ENCODE peak calls at places on chromosomes 13 and 19, in six cellular contexts. J is heart left ventricle, A is B cell, T is A549, S is bronchial epithelial cell, D is fibroblast of pulmonary artery. Z is an unnamed sample.

GRCh38 chr19:7366701-7367420 is 18.1 kb downstream of the ARHGEF18 start:
- DNase-seq in D (peak), J (no peak), T (peak), S (peak), A (no peak), Z (no peak)

GRCh38 chr13:94309997-94310842 is 169.3 kb downstream of the DCT start:
- DNase-seq in S (peak), D (peak), T (peak), J (no peak), A (no peak), Z (no peak)

GRCh38 chr13:69044629-69045028 is 1063.0 kb upstream of the ATXN8OS start:
- DNase-seq in S (no peak), D (no peak), T (no peak), J (no peak), A (no peak), Z (no peak)

GRCh38 chr19:50861025-50861424 is 6.3 kb downstream of the KLK3 start:
- DNase-seq in D (no peak), S (peak), A (no peak), T (no peak), J (no peak), Z (no peak)

GRCh38 chr19:283395-283794 is 7.8 kb downstream of the PLPP2 start:
- DNase-seq in A (no peak), D (no peak), J (no peak), T (no peak), S (no peak), Z (no peak)

GRCh38 chr19:42693760-42694350 is 46.4 kb downstream of the PSG3 start:
- DNase-seq in A (no peak), S (peak), J (no peak), D (peak), T (peak), Z (no peak)

GRCh38 chr13:27174766-27175455 is 3.3 kb upstream of the USP12 start:
- DNase-seq in A (no peak), J (no peak), T (no peak), S (no peak), D (no peak), Z (no peak)

GRCh38 chr13:106535552-106536243 is at the start of gene EFNB2:
- DNase-seq in J (peak), S (peak), A (peak), D (peak), T (peak), Z (peak)

GRCh38 chr19:18427752-18428131 is 8.5 kb downstream of the SSBP4 start:
- DNase-seq in T (no peak), D (no peak), S (no peak), J (no peak), A (no peak), Z (no peak)

GRCh38 chr19:18430417-18431144 is 7.4 kb downstream of the ISYNA1 start:
- DNase-seq in D (no peak), A (no peak), J (no peak), T (no peak), S (no peak), Z (no peak)

GRCh38 chr19:18429717-18430416 is 8.1 kb downstream of the ISYNA1 start:
- DNase-seq in S (no peak), J (no peak), T (no peak), D (no peak), A (no peak), Z (no peak)

GRCh38 chr19:18428173-18428836 is 9.1 kb downstream of the SSBP4 start:
- DNase-seq in D (no peak), J (no peak), S (no peak), T (no peak), A (no peak), Z (no peak)

DNA sequence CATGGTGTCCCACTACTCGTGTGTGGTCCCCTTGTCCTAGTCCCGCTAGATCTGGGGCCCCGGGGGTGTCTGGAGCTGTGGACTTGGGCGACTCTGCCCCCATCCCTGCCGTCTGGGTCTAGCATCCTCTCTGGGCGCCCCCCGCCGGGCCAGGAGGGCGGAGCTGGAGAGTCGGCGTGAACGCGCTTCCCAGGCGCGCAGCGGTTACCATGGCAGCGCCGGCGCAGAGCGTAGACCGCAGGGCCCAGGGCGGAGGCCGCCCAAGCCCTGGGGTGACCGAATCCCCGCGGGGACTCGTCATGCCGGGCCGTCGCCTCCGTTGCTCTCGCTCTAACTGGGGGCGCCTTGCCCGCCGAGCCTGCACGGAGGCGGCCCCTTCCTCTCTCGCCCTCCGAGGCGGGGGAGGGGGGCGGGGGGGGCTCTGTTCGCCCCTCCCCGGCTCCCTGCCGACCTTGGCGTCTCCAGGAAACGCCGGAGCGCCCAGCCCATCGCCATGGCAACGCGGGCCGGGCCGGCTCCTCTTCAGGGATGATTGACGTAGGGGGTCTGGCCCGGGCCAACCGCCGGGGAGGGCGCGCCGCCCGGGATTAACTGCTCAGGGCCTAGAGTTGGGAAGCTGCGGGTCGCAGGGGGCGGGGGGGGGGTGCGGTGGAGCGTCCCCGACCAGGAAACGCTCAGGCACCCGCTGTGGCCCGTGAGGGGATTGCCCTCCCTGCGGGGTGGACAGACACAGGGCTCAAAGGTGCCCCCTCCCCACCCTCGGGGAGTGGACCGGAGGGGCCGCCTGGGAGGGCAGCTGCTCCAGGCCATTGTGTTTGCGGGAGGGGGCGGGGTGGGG is 8.9 kb downstream of the ISYNA1 start:
- DNase-seq in S (peak), A (peak), D (peak), T (peak), J (peak), Z (peak)
- TF ChIP-seq CTCF in S (no peak), A (no peak), D (no peak), T (no peak), J (no peak), Z (no peak)

GRCh38 chr13:26037302-26037701 is 14.5 kb downstream of the SHISA2 start:
- DNase-seq in A (no peak), J (no peak), T (peak), D (no peak), S (peak), Z (no peak)
- TF ChIP-seq CTCF in A (peak), J (peak), T (peak), D (peak), S (peak), Z (peak)

GRCh38 chr19:11460207-11460606 is 20.6 kb downstream of the ELAVL3 start:
- DNase-seq in T (no peak), J (no peak), S (no peak), D (no peak), A (peak), Z (no peak)
- TF ChIP-seq CTCF in T (no peak), J (no peak), S (peak), D (peak), A (no peak), Z (no peak)

GRCh38 chr19:3494051-3494450 is 6.4 kb downstream of the DOHH start:
- DNase-seq in A (peak), T (no peak), S (no peak), D (no peak), J (no peak), Z (no peak)

GRCh38 chr19:3494559-3494958 is 5.9 kb downstream of the DOHH start:
- DNase-seq in S (no peak), T (no peak), A (peak), D (no peak), J (no peak), Z (no peak)

GRCh38 chr19:3493651-3494050 is 6.8 kb downstream of the DOHH start:
- DNase-seq in D (no peak), A (peak), J (no peak), T (no peak), S (no peak), Z (no peak)

GRCh38 chr19:3497757-3498515 is 2.5 kb downstream of the DOHH start:
- DNase-seq in S (no peak), D (no peak), T (no peak), J (no peak), A (no peak), Z (no peak)

GRCh38 chr19:3496392-3497273 is 3.8 kb downstream of the DOHH start:
- DNase-seq in J (no peak), D (no peak), A (peak), S (no peak), T (no peak), Z (no peak)
- TF ChIP-seq CTCF in J (no peak), D (no peak), A (no peak), S (no peak), T (no peak), Z (no peak)

GRCh38 chr19:15257782-15258181 is 25.5 kb upstream of the EPHX3 start:
- DNase-seq in A (no peak), D (no peak), T (no peak), S (no peak), J (no peak), Z (no peak)
- TF ChIP-seq CTCF in A (no peak), D (no peak), T (no peak), S (no peak), J (no peak), Z (no peak)

GRCh38 chr13:31605076-31605858 is 134.1 kb upstream of the RXFP2 start:
- DNase-seq in S (no peak), D (no peak), T (no peak), J (no peak), A (no peak), Z (no peak)
- TF ChIP-seq CTCF in S (no peak), D (no peak), T (no peak), J (no peak), A (no peak), Z (no peak)

GRCh38 chr13:51585234-51585672 is 991 bp downstream of the WDFY2 start:
- DNase-seq in S (no peak), J (peak), T (no peak), D (peak), A (no peak), Z (no peak)

GRCh38 chr13:51583875-51584730 is at the start of gene WDFY2:
- DNase-seq in T (peak), S (peak), D (peak), J (peak), A (peak), Z (peak)

GRCh38 chr13:51585696-51586095 is 1.4 kb downstream of the WDFY2 start:
- DNase-seq in J (no peak), S (peak), D (peak), A (no peak), T (no peak), Z (no peak)

GRCh38 chr13:51583469-51583874 is 790 bp upstream of the WDFY2 start:
- DNase-seq in T (no peak), A (no peak), J (no peak), S (no peak), D (no peak), Z (no peak)

GRCh38 chr13:51584731-51585191 is 499 bp downstream of the WDFY2 start:
- DNase-seq in J (no peak), A (peak), T (peak), D (peak), S (peak), Z (no peak)
- TF ChIP-seq CTCF in J (no peak), A (no peak), T (no peak), D (peak), S (peak), Z (no peak)

GRCh38 chr19:34241513-34242337 is 12.6 kb upstream of the GARRE1 start:
- DNase-seq in S (peak), T (peak), D (no peak), A (peak), J (no peak), Z (no peak)
- TF ChIP-seq CTCF in S (peak), T (peak), D (peak), A (no peak), J (no peak), Z (no peak)